ENCODE peak calls at places on chromosomes 2 and 18, in six cellular contexts. One of them, this sample, is unnamed.

GRCh38 chr2:136019304-136019703 is 33.9 kb upstream of the DARS1 start:
- DNase-seq in IMR-90: no peak
- DNase-seq in mesendoderm: no peak
- DNase-seq in neuronal stem cell: no peak
- DNase-seq in mesenchymal stem cell: no peak
- DNase-seq in H1: no peak
- DNase-seq in this sample: no peak

GRCh38 chr2:11250400-11251277 is 93.8 kb downstream of the ROCK2 start:
- DNase-seq in IMR-90: peak; percentile 29
- DNase-seq in mesendoderm: peak; percentile 23
- DNase-seq in neuronal stem cell: no peak
- DNase-seq in mesenchymal stem cell: no peak
- DNase-seq in H1: no peak
- DNase-seq in this sample: peak; percentile 23

GRCh38 chr2:11073251-11073650 is 82.0 kb upstream of the SLC66A3 start:
- DNase-seq in IMR-90: peak; percentile 50
- DNase-seq in mesendoderm: peak; percentile 86
- DNase-seq in neuronal stem cell: peak; percentile 61
- DNase-seq in mesenchymal stem cell: peak; percentile 70
- DNase-seq in H1: peak; percentile 83
- DNase-seq in this sample: peak; percentile 14

GRCh38 chr2:234372506-234372905 is 124.4 kb downstream of the ARL4C start:
- DNase-seq in IMR-90: no peak
- DNase-seq in mesendoderm: no peak
- DNase-seq in neuronal stem cell: no peak
- DNase-seq in mesenchymal stem cell: no peak
- DNase-seq in H1: no peak
- DNase-seq in this sample: no peak

GRCh38 chr18:46754661-46755292 is 2.1 kb downstream of the ST8SIA5 start:
- DNase-seq in IMR-90: no peak
- DNase-seq in mesendoderm: peak; percentile 45
- DNase-seq in neuronal stem cell: no peak
- DNase-seq in mesenchymal stem cell: peak; percentile 8
- DNase-seq in H1: peak; percentile 58
- DNase-seq in this sample: no peak

GRCh38 chr2:132620115-132620514 is 49.9 kb downstream of the LYPD1 start:
- DNase-seq in IMR-90: peak; percentile 34
- DNase-seq in mesendoderm: no peak
- DNase-seq in neuronal stem cell: no peak
- DNase-seq in mesenchymal stem cell: peak; percentile 7
- DNase-seq in H1: no peak
- DNase-seq in this sample: no peak

GRCh38 chr18:26406854-26407517 is 141.4 kb downstream of the KCTD1 start:
- DNase-seq in IMR-90: no peak
- DNase-seq in mesendoderm: no peak
- DNase-seq in neuronal stem cell: no peak
- DNase-seq in mesenchymal stem cell: no peak
- DNase-seq in H1: no peak
- DNase-seq in this sample: no peak

GRCh38 chr2:29844713-29845320 is 76.6 kb downstream of the ALK start:
- DNase-seq in IMR-90: no peak
- DNase-seq in mesendoderm: no peak
- DNase-seq in neuronal stem cell: no peak
- DNase-seq in mesenchymal stem cell: no peak
- DNase-seq in H1: no peak
- DNase-seq in this sample: no peak

GRCh38 chr18:62863629-62864028 is 148.3 kb downstream of the PHLPP1 start:
- DNase-seq in IMR-90: peak; percentile 65
- DNase-seq in mesendoderm: peak; percentile 78
- DNase-seq in neuronal stem cell: no peak
- DNase-seq in mesenchymal stem cell: peak; percentile 17
- DNase-seq in H1: no peak
- DNase-seq in this sample: peak; percentile 53

GRCh38 chr2:73218298-73218697 is 4.3 kb downstream of the SMYD5 start:
- DNase-seq in IMR-90: peak; percentile 59
- DNase-seq in mesendoderm: no peak
- DNase-seq in neuronal stem cell: no peak
- DNase-seq in mesenchymal stem cell: peak; percentile 43
- DNase-seq in H1: no peak
- DNase-seq in this sample: peak; percentile 25

GRCh38 chr2:133146893-133147292 is 421.4 kb downstream of the NCKAP5 start:
- DNase-seq in IMR-90: peak; percentile 47
- DNase-seq in mesendoderm: no peak
- DNase-seq in neuronal stem cell: no peak
- DNase-seq in mesenchymal stem cell: no peak
- DNase-seq in H1: no peak
- DNase-seq in this sample: no peak

GRCh38 chr18:78130232-78131195 is 849.1 kb upstream of the SALL3 start:
- DNase-seq in IMR-90: no peak
- DNase-seq in mesendoderm: no peak
- DNase-seq in neuronal stem cell: no peak
- DNase-seq in mesenchymal stem cell: no peak
- DNase-seq in H1: no peak
- DNase-seq in this sample: no peak

GRCh38 chr2:175478369-175478768 is 296.9 kb upstream of the ATP5MC3 start:
- DNase-seq in IMR-90: no peak
- DNase-seq in mesendoderm: peak; percentile 43
- DNase-seq in neuronal stem cell: no peak
- DNase-seq in mesenchymal stem cell: no peak
- DNase-seq in H1: no peak
- DNase-seq in this sample: no peak

GRCh38 chr18:56721491-56721890 is 70.3 kb downstream of the WDR7 start:
- DNase-seq in IMR-90: no peak
- DNase-seq in mesendoderm: no peak
- DNase-seq in neuronal stem cell: no peak
- DNase-seq in mesenchymal stem cell: no peak
- DNase-seq in H1: no peak
- DNase-seq in this sample: no peak

GRCh38 chr2:241507430-241508239 is 749 bp downstream of the STK25 start:
- DNase-seq in IMR-90: peak; percentile 33
- DNase-seq in mesendoderm: peak; percentile 70
- DNase-seq in neuronal stem cell: peak; percentile 51
- DNase-seq in mesenchymal stem cell: peak; percentile 77
- DNase-seq in H1: peak; percentile 73
- DNase-seq in this sample: peak; percentile 65

GRCh38 chr2:217166241-217166640 is 306.4 kb upstream of the TNP1 start:
- DNase-seq in IMR-90: peak; percentile 73
- DNase-seq in mesendoderm: peak; percentile 78
- DNase-seq in neuronal stem cell: peak; percentile 42
- DNase-seq in mesenchymal stem cell: peak; percentile 74
- DNase-seq in H1: no peak
- DNase-seq in this sample: peak; percentile 74

GRCh38 chr2:21228041-21228895 is 104.5 kb downstream of the TDRD15 start:
- DNase-seq in IMR-90: no peak
- DNase-seq in mesendoderm: peak; percentile 40
- DNase-seq in neuronal stem cell: no peak
- DNase-seq in mesenchymal stem cell: no peak
- DNase-seq in H1: no peak
- DNase-seq in this sample: no peak

GRCh38 chr2:21643180-21643579 is 519.4 kb downstream of the TDRD15 start:
- DNase-seq in IMR-90: peak; percentile 71
- DNase-seq in mesendoderm: peak; percentile 64
- DNase-seq in neuronal stem cell: no peak
- DNase-seq in mesenchymal stem cell: peak; percentile 55
- DNase-seq in H1: no peak
- DNase-seq in this sample: no peak

GRCh38 chr2:62568074-62568473 is 62.1 kb upstream of the TMEM17 start:
- DNase-seq in IMR-90: no peak
- DNase-seq in mesendoderm: no peak
- DNase-seq in neuronal stem cell: no peak
- DNase-seq in mesenchymal stem cell: no peak
- DNase-seq in H1: no peak
- DNase-seq in this sample: no peak

GRCh38 chr18:41703744-41704530 is 251.1 kb upstream of the PIK3C3 start:
- DNase-seq in IMR-90: peak; percentile 3
- DNase-seq in mesendoderm: peak; percentile 77
- DNase-seq in neuronal stem cell: no peak
- DNase-seq in mesenchymal stem cell: peak; percentile 63
- DNase-seq in H1: no peak
- DNase-seq in this sample: no peak

GRCh38 chr18:33440011-33440383 is 524 bp downstream of the CCDC178 start:
- DNase-seq in IMR-90: peak; percentile 60
- DNase-seq in mesendoderm: peak; percentile 68
- DNase-seq in neuronal stem cell: peak; percentile 48
- DNase-seq in mesenchymal stem cell: peak; percentile 84
- DNase-seq in H1: no peak
- DNase-seq in this sample: peak; percentile 2

GRCh38 chr2:226803410-226803809 is 3.8 kb upstream of the IRS1 start:
- DNase-seq in IMR-90: no peak
- DNase-seq in mesendoderm: no peak
- DNase-seq in neuronal stem cell: no peak
- DNase-seq in mesenchymal stem cell: no peak
- DNase-seq in H1: no peak
- DNase-seq in this sample: no peak

GRCh38 chr2:226802573-226802972 is 3.0 kb upstream of the IRS1 start:
- DNase-seq in IMR-90: peak; percentile 92
- DNase-seq in mesendoderm: peak; percentile 67
- DNase-seq in neuronal stem cell: no peak
- DNase-seq in mesenchymal stem cell: peak; percentile 90
- DNase-seq in H1: no peak
- DNase-seq in this sample: peak; percentile 44

GRCh38 chr2:226799211-226799975 is at the start of gene IRS1:
- DNase-seq in IMR-90: peak; percentile 79
- DNase-seq in mesendoderm: peak; percentile 92
- DNase-seq in neuronal stem cell: peak; percentile 80
- DNase-seq in mesenchymal stem cell: peak; percentile 89
- DNase-seq in H1: peak; percentile 78
- DNase-seq in this sample: peak; percentile 44

GRCh38 chr2:226799976-226800940 is 638 bp upstream of the IRS1 start:
- DNase-seq in IMR-90: peak; percentile 23
- DNase-seq in mesendoderm: peak; percentile 58
- DNase-seq in neuronal stem cell: no peak
- DNase-seq in mesenchymal stem cell: peak; percentile 41
- DNase-seq in H1: peak; percentile 46
- DNase-seq in this sample: no peak

GRCh38 chr2:226800941-226801784 is 1.5 kb upstream of the IRS1 start:
- DNase-seq in IMR-90: peak; percentile 79
- DNase-seq in mesendoderm: peak; percentile 94
- DNase-seq in neuronal stem cell: peak; percentile 77
- DNase-seq in mesenchymal stem cell: peak; percentile 71
- DNase-seq in H1: peak; percentile 97
- DNase-seq in this sample: no peak
- H3K36me3 ChIP-seq in IMR-90: peaks cover 21% of the 10 kb centered on the region
- H3K36me3 ChIP-seq in mesendoderm: no peaks in the 10 kb centered on the region
- H3K36me3 ChIP-seq in neuronal stem cell: peaks cover 18% of the 10 kb centered on the region
- H3K36me3 ChIP-seq in mesenchymal stem cell: peaks cover 14% of the 10 kb centered on the region
- H3K36me3 ChIP-seq in H1: no peaks in the 10 kb centered on the region
- H3K36me3 ChIP-seq in this sample: peaks cover 18% of the 10 kb centered on the region

GRCh38 chr2:123363826-123364225 is 661.3 kb upstream of the CNTNAP5 start:
- DNase-seq in IMR-90: no peak
- DNase-seq in mesendoderm: no peak
- DNase-seq in neuronal stem cell: no peak
- DNase-seq in mesenchymal stem cell: no peak
- DNase-seq in H1: no peak
- DNase-seq in this sample: no peak

GRCh38 chr2:123359636-123360035 is 665.5 kb upstream of the CNTNAP5 start:
- DNase-seq in IMR-90: no peak
- DNase-seq in mesendoderm: no peak
- DNase-seq in neuronal stem cell: no peak
- DNase-seq in mesenchymal stem cell: no peak
- DNase-seq in H1: no peak
- DNase-seq in this sample: no peak

GRCh38 chr2:123366438-123366837 is 658.6 kb upstream of the CNTNAP5 start:
- DNase-seq in IMR-90: no peak
- DNase-seq in mesendoderm: no peak
- DNase-seq in neuronal stem cell: no peak
- DNase-seq in mesenchymal stem cell: no peak
- DNase-seq in H1: no peak
- DNase-seq in this sample: no peak

GRCh38 chr2:123362671-123363070 is 662.4 kb upstream of the CNTNAP5 start:
- DNase-seq in IMR-90: no peak
- DNase-seq in mesendoderm: no peak
- DNase-seq in neuronal stem cell: no peak
- DNase-seq in mesenchymal stem cell: no peak
- DNase-seq in H1: no peak
- DNase-seq in this sample: no peak

GRCh38 chr2:123363076-123363475 is 662.0 kb upstream of the CNTNAP5 start:
- DNase-seq in IMR-90: no peak
- DNase-seq in mesendoderm: no peak
- DNase-seq in neuronal stem cell: no peak
- DNase-seq in mesenchymal stem cell: no peak
- DNase-seq in H1: no peak
- DNase-seq in this sample: no peak
- H3K4ac ChIP-seq in IMR-90: no peak overlapping the region
- H3K4ac ChIP-seq in mesendoderm: no peak overlapping the region
- H3K4ac ChIP-seq in neuronal stem cell: no peak overlapping the region
- H3K4ac ChIP-seq in mesenchymal stem cell: no peak overlapping the region
- H3K4ac ChIP-seq in H1: no peak overlapping the region
- H3K4ac ChIP-seq in this sample: no peak overlapping the region

DNA sequence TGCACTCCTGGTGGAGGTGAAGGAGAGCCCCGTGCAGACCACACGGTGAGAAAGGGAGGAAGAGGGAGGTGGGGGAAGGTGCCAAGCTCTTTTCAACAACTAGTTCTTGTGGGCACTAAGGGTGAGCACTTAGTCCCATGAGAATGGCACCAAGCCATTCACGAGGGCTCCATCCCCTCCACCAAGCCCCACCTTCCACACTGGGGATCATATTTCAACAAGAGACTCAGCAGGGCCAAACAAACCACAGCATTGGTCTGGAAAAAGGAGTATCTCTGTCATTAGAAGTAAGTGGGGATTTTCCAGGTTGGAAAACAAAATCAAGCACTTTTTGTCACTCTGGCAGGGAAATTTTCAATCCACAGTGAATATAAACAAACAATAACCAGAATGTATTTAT is 38.4 kb downstream of the ZAP70 start:
- DNase-seq in IMR-90: peak; percentile 53
- DNase-seq in mesendoderm: peak; percentile 47
- DNase-seq in neuronal stem cell: no peak
- DNase-seq in mesenchymal stem cell: peak; percentile 66
- DNase-seq in H1: no peak
- DNase-seq in this sample: no peak
- H3K36me3 ChIP-seq in IMR-90: peaks cover 7% of the 10 kb centered on the region
- H3K36me3 ChIP-seq in mesendoderm: no peaks in the 10 kb centered on the region
- H3K36me3 ChIP-seq in neuronal stem cell: no peaks in the 10 kb centered on the region
- H3K36me3 ChIP-seq in mesenchymal stem cell: peaks cover 64% of the 10 kb centered on the region
- H3K36me3 ChIP-seq in H1: no peaks in the 10 kb centered on the region
- H3K36me3 ChIP-seq in this sample: peaks cover 5% of the 10 kb centered on the region

DNA sequence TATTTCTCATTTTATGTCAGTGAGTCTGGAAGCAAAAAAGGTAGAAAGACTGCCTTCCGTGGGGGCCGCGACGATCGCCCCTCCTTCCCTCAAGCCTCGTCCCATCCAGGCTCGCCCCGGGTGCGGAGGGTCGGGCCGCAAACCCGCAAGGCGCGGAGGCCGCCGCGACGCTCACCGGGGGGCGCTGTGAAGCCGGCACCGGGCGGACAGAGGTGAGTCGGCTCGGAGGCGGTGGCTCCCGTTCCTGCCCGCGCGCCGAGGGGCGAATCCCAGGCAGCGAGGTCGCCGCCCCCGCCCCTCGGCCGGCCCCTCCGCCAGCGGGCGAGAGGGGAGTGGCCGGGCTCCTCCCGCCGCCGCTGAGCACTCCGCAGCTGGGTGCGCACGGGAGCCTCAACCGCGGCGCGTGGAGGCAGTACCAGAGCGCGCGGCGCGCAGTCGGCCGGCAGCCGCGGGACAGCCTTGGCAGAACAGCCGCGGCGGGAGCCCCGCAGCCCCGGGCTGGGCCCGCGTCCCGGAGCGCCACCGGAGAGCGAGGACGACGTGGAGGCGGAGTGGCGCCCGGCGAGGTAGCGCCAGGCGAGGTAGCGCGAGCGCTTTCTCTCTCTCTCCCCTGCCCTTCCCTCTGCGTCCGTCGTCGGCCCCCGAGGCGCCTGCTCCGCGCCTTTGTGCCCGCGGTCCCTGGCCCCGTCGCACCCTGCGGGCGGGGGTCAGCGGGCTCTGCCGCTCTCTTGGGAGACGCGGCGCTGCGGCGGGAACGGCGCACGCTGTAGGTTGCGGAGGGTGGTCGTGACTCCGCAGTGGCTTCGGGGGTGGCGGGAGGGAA is at the start of gene MYO1B:
- DNase-seq in IMR-90: peak; percentile 74
- DNase-seq in mesendoderm: peak; percentile 92
- DNase-seq in neuronal stem cell: peak; percentile 83
- DNase-seq in mesenchymal stem cell: peak; percentile 75
- DNase-seq in H1: peak; percentile 84
- DNase-seq in this sample: peak; percentile 84
- H3K4ac ChIP-seq in IMR-90: peak within 1 kb of the TSS; percentile 95
- H3K4ac ChIP-seq in mesendoderm: peak within 1 kb of the TSS; percentile 73
- H3K4ac ChIP-seq in neuronal stem cell: peak within 1 kb of the TSS; percentile 79
- H3K4ac ChIP-seq in mesenchymal stem cell: peak within 1 kb of the TSS; percentile 96
- H3K4ac ChIP-seq in H1: peak within 1 kb of the TSS; percentile 17
- H3K4ac ChIP-seq in this sample: peak within 1 kb of the TSS; percentile 14